ENCODE peak calls at places on chromosomes 12 and 14, in seven cellular contexts. Q, G, O, K, P, Y and Z are unnamed samples.

GRCh38 chr12:53299101-53299453 is 418 bp upstream of the MYG1 start:
- DNase-seq in Q (no peak), G (peak), O (peak), K (peak), P (no peak), Y (no peak), Z (peak)

GRCh38 chr14:38404100-38404541 is 148.2 kb upstream of the CLEC14A start:
- DNase-seq in Q (no peak), G (no peak), O (no peak), K (no peak), P (no peak), Y (no peak), Z (no peak)

GRCh38 chr14:50363734-50364113 is 33.0 kb downstream of the CDKL1 start:
- DNase-seq in Q (no peak), G (no peak), O (peak), K (peak), P (no peak), Y (no peak), Z (peak)

GRCh38 chr14:23052182-23052623 is 5.1 kb downstream of the CDH24 start:
- DNase-seq in Q (no peak), G (peak), O (no peak), K (no peak), P (peak), Y (no peak), Z (no peak)

GRCh38 chr14:35336171-35337073 is 44.2 kb downstream of the PSMA6 start:
- DNase-seq in Q (no peak), G (peak), O (no peak), K (no peak), P (no peak), Y (peak), Z (no peak)

GRCh38 chr14:36659010-36659821 is 2.4 kb upstream of the PAX9 start:
- DNase-seq in Q (no peak), G (no peak), O (no peak), K (no peak), P (no peak), Y (no peak), Z (no peak)

GRCh38 chr14:79356040-79356439 is 855.3 kb downstream of the DIO2 start:
- DNase-seq in Q (no peak), G (peak), O (no peak), K (no peak), P (no peak), Y (no peak), Z (no peak)

GRCh38 chr14:32779845-32780244 is 158.8 kb upstream of the NPAS3 start:
- DNase-seq in Q (no peak), G (no peak), O (no peak), K (no peak), P (no peak), Y (no peak), Z (no peak)

GRCh38 chr12:85448548-85449139 is 168.6 kb downstream of the ALX1 start:
- DNase-seq in Q (peak), G (no peak), O (no peak), K (no peak), P (no peak), Y (no peak), Z (no peak)

GRCh38 chr12:127245437-127245836 is 1021.5 kb upstream of the TMEM132C start:
- DNase-seq in Q (no peak), G (no peak), O (no peak), K (no peak), P (no peak), Y (no peak), Z (no peak)

GRCh38 chr12:66190519-66191406 is 1.7 kb downstream of the IRAK3 start:
- DNase-seq in Q (no peak), G (no peak), O (no peak), K (no peak), P (no peak), Y (no peak), Z (no peak)

GRCh38 chr14:36346052-36346451 is 25.6 kb upstream of the MBIP start:
- DNase-seq in Q (no peak), G (no peak), O (no peak), K (no peak), P (no peak), Y (no peak), Z (no peak)

GRCh38 chr12:1104088-1104800 is 113.2 kb downstream of the ERC1 start:
- DNase-seq in Q (no peak), G (no peak), O (no peak), K (no peak), P (no peak), Y (no peak), Z (no peak)

GRCh38 chr14:79749051-79749450 is 462.3 kb downstream of the DIO2 start:
- DNase-seq in Q (no peak), G (no peak), O (no peak), K (no peak), P (no peak), Y (no peak), Z (no peak)

GRCh38 chr12:127143020-127143419 is 1124.0 kb upstream of the TMEM132C start:
- DNase-seq in Q (peak), G (peak), O (no peak), K (no peak), P (no peak), Y (no peak), Z (no peak)

GRCh38 chr14:67515386-67516079 is 17.6 kb upstream of the PLEKHH1 start:
- DNase-seq in Q (peak), G (no peak), O (no peak), K (no peak), P (no peak), Y (no peak), Z (peak)

GRCh38 chr12:127272864-127273263 is 994.1 kb upstream of the TMEM132C start:
- DNase-seq in Q (no peak), G (no peak), O (no peak), K (no peak), P (no peak), Y (no peak), Z (no peak)

GRCh38 chr14:22296722-22297121 is 292.3 kb downstream of the DAD1 start:
- DNase-seq in Q (no peak), G (peak), O (no peak), K (no peak), P (no peak), Y (no peak), Z (no peak)

GRCh38 chr12:3964404-3964803 is 91.2 kb upstream of the PARP11 start:
- DNase-seq in Q (peak), G (peak), O (no peak), K (no peak), P (no peak), Y (peak), Z (no peak)

GRCh38 chr12:6644903-6645302 is 2.3 kb downstream of the ACRBP start:
- DNase-seq in Q (peak), G (peak), O (no peak), K (no peak), P (no peak), Y (no peak), Z (no peak)

GRCh38 chr12:53219116-53219955 is 12.3 kb upstream of the ITGB7 start:
- DNase-seq in Q (no peak), G (no peak), O (no peak), K (peak), P (no peak), Y (no peak), Z (peak)

GRCh38 chr14:81351205-81351604 is 48.9 kb downstream of the STON2 start:
- DNase-seq in Q (no peak), G (no peak), O (no peak), K (no peak), P (no peak), Y (no peak), Z (no peak)

GRCh38 chr12:5665615-5666014 is 233.7 kb downstream of the NTF3 start:
- DNase-seq in Q (no peak), G (no peak), O (no peak), K (no peak), P (no peak), Y (no peak), Z (no peak)

GRCh38 chr14:92362781-92363235 is 39.8 kb downstream of the SLC24A4 start:
- DNase-seq in Q (no peak), G (no peak), O (no peak), K (no peak), P (no peak), Y (peak), Z (no peak)

GRCh38 chr12:5000204-5000603 is 43.5 kb upstream of the KCNA5 start:
- DNase-seq in Q (peak), G (peak), O (no peak), K (no peak), P (no peak), Y (no peak), Z (no peak)

GRCh38 chr14:32366995-32367394 is 37.9 kb downstream of the AKAP6 start:
- DNase-seq in Q (no peak), G (no peak), O (no peak), K (no peak), P (no peak), Y (no peak), Z (no peak)

GRCh38 chr12:125315771-125316170 is 250.5 kb downstream of the AACS start:
- DNase-seq in Q (no peak), G (no peak), O (no peak), K (no peak), P (no peak), Y (peak), Z (no peak)